ENCODE peak calls at places on chromosomes 12 and 14, in five cellular contexts. One of them, this sample, is unnamed.

GRCh38 chr12:132040906-132041606 is 91.3 kb downstream of the EP400 start:
- DNase-seq in HepG2: no peak
- DNase-seq in K562: no peak
- DNase-seq in H1: no peak
- DNase-seq in GM12891: no peak
- DNase-seq in this sample: no peak

GRCh38 chr14:33679461-33680225 is 271.2 kb downstream of the EGLN3 start:
- DNase-seq in H1: no peak
- DNase-seq in HepG2: no peak
- DNase-seq in GM12891: no peak
- DNase-seq in K562: no peak
- DNase-seq in this sample: no peak

GRCh38 chr12:40146800-40147797 is 41.2 kb upstream of the SLC2A13 start:
- DNase-seq in GM12891: no peak
- DNase-seq in HepG2: no peak
- DNase-seq in K562: no peak
- DNase-seq in H1: no peak
- DNase-seq in this sample: no peak

GRCh38 chr14:28771168-28771567 is 4.6 kb downstream of the FOXG1 start:
- DNase-seq in H1: no peak
- DNase-seq in HepG2: no peak
- DNase-seq in GM12891: no peak
- DNase-seq in K562: no peak
- DNase-seq in this sample: no peak

GRCh38 chr14:99195602-99196309 is 76.2 kb downstream of the BCL11B start:
- DNase-seq in H1: no peak
- DNase-seq in HepG2: no peak
- DNase-seq in K562: no peak
- DNase-seq in GM12891: no peak
- DNase-seq in this sample: no peak

GRCh38 chr12:130949806-130950205 is 3.9 kb upstream of the ADGRD1 start:
- DNase-seq in H1: no peak
- DNase-seq in K562: no peak
- DNase-seq in GM12891: no peak
- DNase-seq in HepG2: no peak
- DNase-seq in this sample: no peak

GRCh38 chr12:6206327-6206726 is 6.1 kb downstream of the CD9 start:
- DNase-seq in HepG2: no peak
- DNase-seq in H1: no peak
- DNase-seq in K562: no peak
- DNase-seq in GM12891: no peak
- DNase-seq in this sample: no peak

GRCh38 chr14:99737451-99737951 is 53.4 kb downstream of the CYP46A1 start:
- DNase-seq in H1: no peak
- DNase-seq in HepG2: no peak
- DNase-seq in K562: no peak
- DNase-seq in GM12891: no peak
- DNase-seq in this sample: no peak

GRCh38 chr14:64082837-64083236 is 211.3 kb downstream of the ESR2 start:
- DNase-seq in GM12891: no peak
- DNase-seq in K562: no peak
- DNase-seq in H1: no peak
- DNase-seq in HepG2: no peak
- DNase-seq in this sample: no peak

GRCh38 chr12:71216725-71217579 is 59.2 kb upstream of the TSPAN8 start:
- DNase-seq in K562: peak; percentile 27
- DNase-seq in HepG2: peak; percentile 28
- DNase-seq in H1: no peak
- DNase-seq in GM12891: no peak
- DNase-seq in this sample: no peak

GRCh38 chr12:45585522-45586230 is 143.8 kb upstream of the ARID2 start:
- DNase-seq in H1: no peak
- DNase-seq in HepG2: no peak
- DNase-seq in K562: no peak
- DNase-seq in GM12891: no peak
- DNase-seq in this sample: no peak

GRCh38 chr12:94147991-94148840 is at the start of gene PLXNC1:
- DNase-seq in H1: peak; percentile 78
- DNase-seq in GM12891: peak; percentile 76
- DNase-seq in HepG2: no peak
- DNase-seq in K562: no peak
- DNase-seq in this sample: peak; percentile 76

GRCh38 chr12:94146166-94146565 is 2.2 kb upstream of the PLXNC1 start:
- DNase-seq in K562: no peak
- DNase-seq in HepG2: no peak
- DNase-seq in H1: no peak
- DNase-seq in GM12891: no peak
- DNase-seq in this sample: no peak

GRCh38 chr12:94147377-94147990 is 893 bp upstream of the PLXNC1 start:
- DNase-seq in HepG2: no peak
- DNase-seq in K562: no peak
- DNase-seq in GM12891: no peak
- DNase-seq in H1: peak; percentile 41
- DNase-seq in this sample: no peak

GRCh38 chr12:94143444-94143843 is 4.9 kb upstream of the PLXNC1 start:
- DNase-seq in GM12891: no peak
- DNase-seq in HepG2: no peak
- DNase-seq in H1: peak; percentile 27
- DNase-seq in K562: no peak
- DNase-seq in this sample: no peak

GRCh38 chr12:94145231-94145979 is 3.0 kb upstream of the PLXNC1 start:
- DNase-seq in GM12891: no peak
- DNase-seq in K562: peak; percentile 26
- DNase-seq in H1: no peak
- DNase-seq in HepG2: no peak
- DNase-seq in this sample: no peak
- TF ChIP-seq POLR2AphosphoS5 in GM12891: no peak
- TF ChIP-seq POLR2AphosphoS5 in K562: no peak
- TF ChIP-seq POLR2AphosphoS5 in H1: no peak
- TF ChIP-seq POLR2AphosphoS5 in HepG2: no peak
- TF ChIP-seq POLR2AphosphoS5 in this sample: no peak

GRCh38 chr12:107490000-107490399 is 195.6 kb upstream of the PWP1 start:
- DNase-seq in GM12891: no peak
- DNase-seq in H1: no peak
- DNase-seq in K562: no peak
- DNase-seq in HepG2: no peak
- DNase-seq in this sample: no peak
- TF ChIP-seq TAF1 in GM12891: no peak
- TF ChIP-seq TAF1 in H1: no peak
- TF ChIP-seq TAF1 in K562: no peak
- TF ChIP-seq TAF1 in HepG2: no peak
- TF ChIP-seq TAF1 in this sample: no peak

GRCh38 chr14:21258889-21259787 is 10.1 kb downstream of the HNRNPC start:
- DNase-seq in GM12891: no peak
- DNase-seq in K562: no peak
- DNase-seq in H1: no peak
- DNase-seq in HepG2: no peak
- DNase-seq in this sample: no peak
- TF ChIP-seq POLR2A in GM12891: peak; percentile 74
- TF ChIP-seq POLR2A in K562: peak; percentile 72
- TF ChIP-seq POLR2A in H1: peak; percentile 81
- TF ChIP-seq POLR2A in HepG2: peak; percentile 62
- TF ChIP-seq POLR2A in this sample: peak; percentile 86

DNA sequence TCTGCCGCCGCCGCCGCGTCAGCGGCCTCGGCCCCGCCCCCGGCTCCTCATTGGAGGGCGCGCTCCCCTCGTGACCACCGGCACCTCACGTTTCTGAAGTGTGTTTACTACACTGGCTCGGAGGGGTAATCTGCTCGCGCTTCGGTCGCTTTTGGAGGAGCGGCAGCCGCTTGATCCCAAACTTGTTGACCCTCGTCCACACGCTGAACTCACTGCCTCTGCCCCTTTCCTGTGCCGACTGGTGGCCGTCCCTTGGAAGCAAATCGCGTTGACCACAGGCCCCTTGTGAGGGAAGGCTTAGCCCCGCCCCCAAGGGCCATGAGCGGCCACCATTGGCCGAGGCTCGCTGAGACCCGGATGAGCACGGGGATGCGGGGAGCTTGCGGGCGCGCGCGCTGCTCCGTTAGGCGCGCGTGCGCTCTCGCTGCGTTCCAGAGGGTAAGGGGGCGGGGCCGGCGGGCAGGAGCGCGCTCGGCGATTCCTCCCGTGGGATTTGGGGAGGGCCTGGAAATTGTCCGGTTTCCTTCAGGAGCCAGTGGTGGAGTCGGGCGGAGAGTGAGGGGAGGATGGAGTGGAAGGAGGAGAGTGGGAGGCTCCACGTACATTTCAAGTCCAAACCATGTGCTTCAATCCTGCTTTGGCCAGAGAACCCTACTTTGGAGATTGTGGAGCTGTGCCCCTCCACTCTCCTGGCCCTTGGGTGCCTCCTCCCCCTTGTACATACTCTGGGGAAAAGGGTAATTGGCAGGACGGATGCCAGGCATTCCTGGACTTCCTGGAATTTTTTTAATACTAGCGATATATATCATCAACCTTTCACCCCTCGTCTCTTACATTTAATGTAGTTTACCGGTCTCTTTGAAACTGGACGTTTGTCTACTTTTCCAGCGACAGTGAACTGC is at the start of gene CRY1:
- DNase-seq in GM12891: peak; percentile 48
- DNase-seq in HepG2: peak; percentile 89
- DNase-seq in H1: peak; percentile 99
- DNase-seq in K562: peak; percentile 97
- DNase-seq in this sample: peak; percentile 66
- TF ChIP-seq POLR2AphosphoS5 in GM12891: no peak
- TF ChIP-seq POLR2AphosphoS5 in HepG2: peak; percentile 67
- TF ChIP-seq POLR2AphosphoS5 in H1: no peak
- TF ChIP-seq POLR2AphosphoS5 in K562: no peak
- TF ChIP-seq POLR2AphosphoS5 in this sample: no peak

GRCh38 chr14:68361231-68361630 is 431.6 kb downstream of the ZFP36L1 start:
- DNase-seq in HepG2: no peak
- DNase-seq in K562: no peak
- DNase-seq in H1: no peak
- DNase-seq in GM12891: no peak
- DNase-seq in this sample: no peak
- TF ChIP-seq TAF1 in HepG2: no peak
- TF ChIP-seq TAF1 in K562: no peak
- TF ChIP-seq TAF1 in H1: no peak
- TF ChIP-seq TAF1 in GM12891: no peak
- TF ChIP-seq TAF1 in this sample: no peak

GRCh38 chr12:25249951-25250738 is 584 bp downstream of the KRAS start:
- DNase-seq in K562: peak; percentile 55
- DNase-seq in GM12891: peak; percentile 43
- DNase-seq in HepG2: no peak
- DNase-seq in H1: peak; percentile 63
- DNase-seq in this sample: peak; percentile 46

GRCh38 chr12:25248732-25249131 is 2.0 kb downstream of the KRAS start:
- DNase-seq in K562: no peak
- DNase-seq in GM12891: no peak
- DNase-seq in HepG2: no peak
- DNase-seq in H1: no peak
- DNase-seq in this sample: no peak

GRCh38 chr12:25252946-25253345 is 2.2 kb upstream of the KRAS start:
- DNase-seq in HepG2: no peak
- DNase-seq in H1: no peak
- DNase-seq in K562: no peak
- DNase-seq in GM12891: no peak
- DNase-seq in this sample: no peak

GRCh38 chr12:25251749-25252148 is 1.0 kb upstream of the KRAS start:
- DNase-seq in HepG2: no peak
- DNase-seq in GM12891: no peak
- DNase-seq in K562: no peak
- DNase-seq in H1: no peak
- DNase-seq in this sample: no peak

GRCh38 chr12:25250744-25251730 is at the start of gene KRAS:
- DNase-seq in GM12891: peak; percentile 72
- DNase-seq in HepG2: peak; percentile 88
- DNase-seq in K562: peak; percentile 90
- DNase-seq in H1: peak; percentile 89
- DNase-seq in this sample: peak; percentile 72
- TF ChIP-seq POLR2A in GM12891: no peak
- TF ChIP-seq POLR2A in HepG2: peak; percentile 46
- TF ChIP-seq POLR2A in K562: peak; percentile 60
- TF ChIP-seq POLR2A in H1: peak; percentile 58
- TF ChIP-seq POLR2A in this sample: peak; percentile 62

GRCh38 chr12:29725587-29726320 is 58.0 kb downstream of the TMTC1 start:
- DNase-seq in GM12891: no peak
- DNase-seq in K562: no peak
- DNase-seq in HepG2: no peak
- DNase-seq in H1: no peak
- DNase-seq in this sample: no peak
- TF ChIP-seq POLR2AphosphoS5 in GM12891: no peak
- TF ChIP-seq POLR2AphosphoS5 in K562: no peak
- TF ChIP-seq POLR2AphosphoS5 in HepG2: no peak
- TF ChIP-seq POLR2AphosphoS5 in H1: no peak
- TF ChIP-seq POLR2AphosphoS5 in this sample: no peak

GRCh38 chr12:51262758-51263177 is 7.4 kb downstream of the SMAGP start:
- DNase-seq in HepG2: no peak
- DNase-seq in GM12891: no peak
- DNase-seq in K562: peak; percentile 29
- DNase-seq in H1: peak; percentile 77
- DNase-seq in this sample: no peak
- TF ChIP-seq TAF1 in HepG2: no peak
- TF ChIP-seq TAF1 in GM12891: no peak
- TF ChIP-seq TAF1 in K562: no peak
- TF ChIP-seq TAF1 in H1: no peak
- TF ChIP-seq TAF1 in this sample: no peak

This sample was measured in GM12892.